ENCODE peak calls at places on chromosomes 2 and 18, in six cellular contexts. One of them, this sample, is unnamed.

GRCh38 chr2:71220743-71221142 is 6.2 kb downstream of the PAIP2B start:
- DNase-seq in A549: no peak
- DNase-seq in nephron progenitor cell: no peak
- DNase-seq in upper lobe of right lung: no peak
- DNase-seq in A172: no peak
- DNase-seq in COR-L47: no peak
- DNase-seq in this sample: no peak

GRCh38 chr2:96977631-96978195 is 8.7 kb downstream of the FAM178B start:
- DNase-seq in A549: peak
- DNase-seq in nephron progenitor cell: no peak
- DNase-seq in upper lobe of right lung: no peak
- DNase-seq in A172: peak
- DNase-seq in COR-L47: no peak
- DNase-seq in this sample: no peak

GRCh38 chr2:111685342-111685741 is 198.7 kb downstream of the ANAPC1 start:
- DNase-seq in A549: no peak
- DNase-seq in nephron progenitor cell: no peak
- DNase-seq in upper lobe of right lung: no peak
- DNase-seq in A172: no peak
- DNase-seq in COR-L47: no peak
- DNase-seq in this sample: no peak

GRCh38 chr18:55838841-55839240 is 250.8 kb upstream of the TCF4 start:
- DNase-seq in A549: no peak
- DNase-seq in nephron progenitor cell: no peak
- DNase-seq in upper lobe of right lung: no peak
- DNase-seq in A172: peak
- DNase-seq in COR-L47: no peak
- DNase-seq in this sample: no peak

GRCh38 chr18:944440-944839 is 39.8 kb downstream of the ADCYAP1 start:
- DNase-seq in A549: no peak
- DNase-seq in nephron progenitor cell: no peak
- DNase-seq in upper lobe of right lung: no peak
- DNase-seq in A172: peak
- DNase-seq in COR-L47: no peak
- DNase-seq in this sample: no peak

GRCh38 chr2:30717081-30717650 is 90.1 kb downstream of the CAPN13 start:
- DNase-seq in A549: no peak
- DNase-seq in nephron progenitor cell: no peak
- DNase-seq in upper lobe of right lung: no peak
- DNase-seq in A172: no peak
- DNase-seq in COR-L47: no peak
- DNase-seq in this sample: no peak

GRCh38 chr2:233711312-233712008 is 1.2 kb upstream of the UGT1A5 start:
- DNase-seq in A549: peak
- DNase-seq in nephron progenitor cell: peak
- DNase-seq in upper lobe of right lung: peak
- DNase-seq in A172: peak
- DNase-seq in COR-L47: peak
- DNase-seq in this sample: no peak

GRCh38 chr2:119352357-119352756 is 14.3 kb downstream of the C2orf76 start:
- DNase-seq in A549: no peak
- DNase-seq in nephron progenitor cell: no peak
- DNase-seq in upper lobe of right lung: no peak
- DNase-seq in A172: no peak
- DNase-seq in COR-L47: no peak
- DNase-seq in this sample: no peak

GRCh38 chr2:106192752-106193490 is 1.2 kb downstream of the UXS1 start:
- DNase-seq in A549: peak
- DNase-seq in nephron progenitor cell: no peak
- DNase-seq in upper lobe of right lung: peak
- DNase-seq in A172: peak
- DNase-seq in COR-L47: peak
- DNase-seq in this sample: peak

GRCh38 chr2:206378835-206379234 is 64.5 kb upstream of the ADAM23 start:
- DNase-seq in A549: no peak
- DNase-seq in nephron progenitor cell: no peak
- DNase-seq in upper lobe of right lung: no peak
- DNase-seq in A172: no peak
- DNase-seq in COR-L47: no peak
- DNase-seq in this sample: no peak

GRCh38 chr2:41920812-41921211 is 127.0 kb upstream of the PKDCC start:
- DNase-seq in A549: peak
- DNase-seq in nephron progenitor cell: no peak
- DNase-seq in upper lobe of right lung: no peak
- DNase-seq in A172: no peak
- DNase-seq in COR-L47: no peak
- DNase-seq in this sample: no peak

GRCh38 chr2:162215162-162215561 is 28.1 kb downstream of the FAP start:
- DNase-seq in A549: no peak
- DNase-seq in nephron progenitor cell: no peak
- DNase-seq in upper lobe of right lung: no peak
- DNase-seq in A172: no peak
- DNase-seq in COR-L47: no peak
- DNase-seq in this sample: no peak

GRCh38 chr18:69257861-69258458 is 142.7 kb upstream of the DOK6 start:
- DNase-seq in A549: no peak
- DNase-seq in nephron progenitor cell: no peak
- DNase-seq in upper lobe of right lung: no peak
- DNase-seq in A172: no peak
- DNase-seq in COR-L47: no peak
- DNase-seq in this sample: no peak

GRCh38 chr18:48600746-48601090 is 61.9 kb downstream of the CTIF start:
- DNase-seq in A549: no peak
- DNase-seq in nephron progenitor cell: no peak
- DNase-seq in upper lobe of right lung: no peak
- DNase-seq in A172: peak
- DNase-seq in COR-L47: no peak
- DNase-seq in this sample: no peak

GRCh38 chr2:206693399-206694137 is 24.6 kb downstream of the DYTN start:
- DNase-seq in A549: peak
- DNase-seq in nephron progenitor cell: peak
- DNase-seq in upper lobe of right lung: no peak
- DNase-seq in A172: peak
- DNase-seq in COR-L47: peak
- DNase-seq in this sample: no peak